ENCODE peak calls at places on chromosomes 11 and 22, in seven cellular contexts. One of them, this sample, is unnamed.

GRCh38 chr22:29782061-29782845 is 15.1 kb downstream of the UQCR10 start:
- DNase-seq in fibroblast of lung: no peak
- DNase-seq in heart right ventricle: peak; percentile 64
- DNase-seq in suprapubic skin: no peak
- DNase-seq in psoas muscle: peak; percentile 78
- DNase-seq in PC-9: peak; percentile 61
- DNase-seq in Peyer's patch: peak; percentile 71
- DNase-seq in this sample: peak; percentile 66

GRCh38 chr11:2521081-2521480 is 76.3 kb downstream of the KCNQ1 start:
- DNase-seq in psoas muscle: peak; percentile 33
- DNase-seq in fibroblast of lung: no peak
- DNase-seq in Peyer's patch: peak; percentile 37
- DNase-seq in heart right ventricle: peak; percentile 12
- DNase-seq in suprapubic skin: peak; percentile 46
- DNase-seq in PC-9: no peak
- DNase-seq in this sample: no peak

GRCh38 chr11:66008095-66008467 is 3.7 kb upstream of the CST6 start:
- DNase-seq in psoas muscle: no peak
- DNase-seq in suprapubic skin: no peak
- DNase-seq in Peyer's patch: no peak
- DNase-seq in fibroblast of lung: no peak
- DNase-seq in PC-9: no peak
- DNase-seq in heart right ventricle: no peak
- DNase-seq in this sample: no peak

GRCh38 chr11:117877120-117877784 is 794 bp upstream of the FXYD6 start:
- DNase-seq in psoas muscle: no peak
- DNase-seq in suprapubic skin: no peak
- DNase-seq in fibroblast of lung: peak; percentile 60
- DNase-seq in Peyer's patch: no peak
- DNase-seq in PC-9: no peak
- DNase-seq in heart right ventricle: no peak
- DNase-seq in this sample: no peak

GRCh38 chr11:118658372-118659313 is 20.8 kb downstream of the TREH start:
- DNase-seq in Peyer's patch: no peak
- DNase-seq in PC-9: no peak
- DNase-seq in heart right ventricle: no peak
- DNase-seq in suprapubic skin: no peak
- DNase-seq in psoas muscle: no peak
- DNase-seq in fibroblast of lung: peak; percentile 21
- DNase-seq in this sample: no peak

GRCh38 chr11:12261551-12261950 is 115.8 kb upstream of the PARVA start:
- DNase-seq in suprapubic skin: no peak
- DNase-seq in fibroblast of lung: no peak
- DNase-seq in heart right ventricle: no peak
- DNase-seq in PC-9: no peak
- DNase-seq in psoas muscle: no peak
- DNase-seq in Peyer's patch: no peak
- DNase-seq in this sample: no peak

GRCh38 chr11:122656073-122656630 is 630 bp downstream of the UBASH3B start:
- DNase-seq in heart right ventricle: peak; percentile 49
- DNase-seq in PC-9: peak; percentile 35
- DNase-seq in psoas muscle: peak; percentile 67
- DNase-seq in Peyer's patch: peak; percentile 64
- DNase-seq in fibroblast of lung: peak; percentile 60
- DNase-seq in suprapubic skin: peak; percentile 68
- DNase-seq in this sample: peak; percentile 82

GRCh38 chr11:47616726-47617416 is 22.7 kb upstream of the C1QTNF4 start:
- DNase-seq in PC-9: no peak
- DNase-seq in fibroblast of lung: peak; percentile 90
- DNase-seq in suprapubic skin: no peak
- DNase-seq in psoas muscle: no peak
- DNase-seq in heart right ventricle: no peak
- DNase-seq in Peyer's patch: peak; percentile 54
- DNase-seq in this sample: no peak

GRCh38 chr11:69967484-69967883 is 110.6 kb upstream of the ANO1 start:
- DNase-seq in heart right ventricle: no peak
- DNase-seq in Peyer's patch: no peak
- DNase-seq in suprapubic skin: no peak
- DNase-seq in fibroblast of lung: no peak
- DNase-seq in PC-9: peak; percentile 72
- DNase-seq in psoas muscle: no peak
- DNase-seq in this sample: no peak

GRCh38 chr11:37378989-37379388 is 781.0 kb upstream of the RAG2 start:
- DNase-seq in PC-9: no peak
- DNase-seq in suprapubic skin: no peak
- DNase-seq in psoas muscle: no peak
- DNase-seq in heart right ventricle: no peak
- DNase-seq in Peyer's patch: no peak
- DNase-seq in fibroblast of lung: no peak
- DNase-seq in this sample: no peak

GRCh38 chr11:107756553-107756952 is 44.7 kb upstream of the SLN start:
- DNase-seq in suprapubic skin: no peak
- DNase-seq in PC-9: no peak
- DNase-seq in fibroblast of lung: no peak
- DNase-seq in psoas muscle: no peak
- DNase-seq in heart right ventricle: no peak
- DNase-seq in Peyer's patch: no peak
- DNase-seq in this sample: no peak

GRCh38 chr11:9990221-9990973 is 303.6 kb downstream of the SBF2 start:
- DNase-seq in psoas muscle: no peak
- DNase-seq in fibroblast of lung: peak; percentile 62
- DNase-seq in Peyer's patch: no peak
- DNase-seq in heart right ventricle: no peak
- DNase-seq in suprapubic skin: no peak
- DNase-seq in PC-9: no peak
- DNase-seq in this sample: no peak

GRCh38 chr11:67564230-67564629 is 19.4 kb upstream of the GSTP1 start:
- DNase-seq in psoas muscle: no peak
- DNase-seq in heart right ventricle: no peak
- DNase-seq in suprapubic skin: no peak
- DNase-seq in PC-9: peak; percentile 64
- DNase-seq in Peyer's patch: no peak
- DNase-seq in fibroblast of lung: no peak
- DNase-seq in this sample: no peak

GRCh38 chr22:41567452-41567768 is 6.6 kb downstream of the CSDC2 start:
- DNase-seq in suprapubic skin: no peak
- DNase-seq in Peyer's patch: no peak
- DNase-seq in psoas muscle: no peak
- DNase-seq in heart right ventricle: no peak
- DNase-seq in fibroblast of lung: no peak
- DNase-seq in PC-9: no peak
- DNase-seq in this sample: no peak

GRCh38 chr11:11028017-11028692 is 170.3 kb upstream of the ZBED5 start:
- DNase-seq in PC-9: no peak
- DNase-seq in Peyer's patch: peak; percentile 88
- DNase-seq in suprapubic skin: peak; percentile 71
- DNase-seq in psoas muscle: peak; percentile 83
- DNase-seq in heart right ventricle: peak; percentile 68
- DNase-seq in fibroblast of lung: peak; percentile 50
- DNase-seq in this sample: peak; percentile 83

GRCh38 chr11:36363361-36364272 is 67.5 kb downstream of the PRR5L start:
- DNase-seq in heart right ventricle: no peak
- DNase-seq in PC-9: peak; percentile 73
- DNase-seq in suprapubic skin: no peak
- DNase-seq in Peyer's patch: peak; percentile 58
- DNase-seq in psoas muscle: no peak
- DNase-seq in fibroblast of lung: no peak
- DNase-seq in this sample: no peak

DNA sequence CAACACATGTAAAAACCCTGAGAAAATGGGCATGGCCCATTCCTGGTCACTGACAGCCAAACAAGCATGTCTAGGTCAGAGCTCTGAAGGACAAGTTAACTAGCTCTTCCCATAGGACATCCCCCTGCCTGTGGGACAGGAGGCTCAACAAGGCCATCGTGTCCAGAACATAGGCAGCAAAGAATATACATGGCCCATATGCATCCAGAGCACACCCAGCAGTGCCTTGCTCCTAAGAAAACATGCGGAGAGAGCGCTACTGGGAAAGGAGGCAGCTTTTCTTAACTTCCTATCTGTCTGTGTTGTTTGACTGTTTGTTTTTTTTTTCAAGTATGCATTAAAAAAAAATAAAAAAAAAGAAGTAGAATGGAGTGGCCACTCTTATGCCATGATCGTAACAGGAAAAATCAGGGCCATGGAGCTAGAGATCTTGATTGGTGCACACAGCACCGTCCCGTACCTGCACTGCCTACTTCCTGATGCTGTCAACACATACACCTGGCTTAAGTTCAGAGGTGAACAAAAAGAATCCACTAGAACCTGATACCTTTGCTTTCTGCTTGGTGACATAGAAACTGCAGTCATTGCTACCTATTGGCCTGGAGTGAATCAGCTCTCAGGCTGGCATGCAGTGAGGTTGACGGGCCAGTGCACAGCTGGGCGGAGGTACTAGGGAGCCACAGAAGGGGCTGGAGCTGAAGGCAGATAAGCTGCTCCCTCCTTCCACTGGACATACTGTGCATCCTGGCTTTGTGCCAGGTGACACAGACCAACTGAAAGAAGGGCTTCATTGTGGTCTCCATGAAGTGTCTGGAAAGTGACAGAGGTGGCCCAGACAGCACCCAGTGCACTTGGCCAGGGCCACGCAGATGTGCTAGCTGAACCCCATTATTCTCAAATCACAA is 11.9 kb downstream of the UFD1 start:
- DNase-seq in Peyer's patch: no peak
- DNase-seq in suprapubic skin: no peak
- DNase-seq in fibroblast of lung: no peak
- DNase-seq in psoas muscle: no peak
- DNase-seq in heart right ventricle: no peak
- DNase-seq in PC-9: no peak
- DNase-seq in this sample: no peak
- H3K36me3 ChIP-seq in Peyer's patch: peaks cover 96% of the 10 kb centered on the region
- H3K36me3 ChIP-seq in suprapubic skin: peaks cover 90% of the 10 kb centered on the region
- H3K36me3 ChIP-seq in fibroblast of lung: peaks cover 34% of the 10 kb centered on the region
- H3K36me3 ChIP-seq in psoas muscle: peaks cover 25% of the 10 kb centered on the region
- H3K36me3 ChIP-seq in heart right ventricle: peaks cover 100% of the 10 kb centered on the region
- H3K36me3 ChIP-seq in PC-9: no peaks in the 10 kb centered on the region
- H3K36me3 ChIP-seq in this sample: peaks cover 97% of the 10 kb centered on the region

GRCh38 chr11:34351687-34352469 is 5.9 kb downstream of the ABTB2 start:
- DNase-seq in fibroblast of lung: no peak
- DNase-seq in suprapubic skin: no peak
- DNase-seq in Peyer's patch: no peak
- DNase-seq in psoas muscle: no peak
- DNase-seq in heart right ventricle: no peak
- DNase-seq in PC-9: no peak
- DNase-seq in this sample: no peak

GRCh38 chr11:34351051-34351450 is 6.8 kb downstream of the ABTB2 start:
- DNase-seq in fibroblast of lung: no peak
- DNase-seq in Peyer's patch: no peak
- DNase-seq in suprapubic skin: no peak
- DNase-seq in PC-9: no peak
- DNase-seq in heart right ventricle: no peak
- DNase-seq in psoas muscle: no peak
- DNase-seq in this sample: no peak

GRCh38 chr11:34348919-34349318 is 8.9 kb downstream of the ABTB2 start:
- DNase-seq in PC-9: no peak
- DNase-seq in psoas muscle: no peak
- DNase-seq in Peyer's patch: no peak
- DNase-seq in fibroblast of lung: peak; percentile 47
- DNase-seq in suprapubic skin: no peak
- DNase-seq in heart right ventricle: no peak
- DNase-seq in this sample: no peak

GRCh38 chr11:34346551-34346950 is 11.3 kb downstream of the ABTB2 start:
- DNase-seq in Peyer's patch: no peak
- DNase-seq in suprapubic skin: no peak
- DNase-seq in PC-9: peak; percentile 88
- DNase-seq in psoas muscle: no peak
- DNase-seq in heart right ventricle: no peak
- DNase-seq in fibroblast of lung: peak; percentile 16
- DNase-seq in this sample: no peak

DNA sequence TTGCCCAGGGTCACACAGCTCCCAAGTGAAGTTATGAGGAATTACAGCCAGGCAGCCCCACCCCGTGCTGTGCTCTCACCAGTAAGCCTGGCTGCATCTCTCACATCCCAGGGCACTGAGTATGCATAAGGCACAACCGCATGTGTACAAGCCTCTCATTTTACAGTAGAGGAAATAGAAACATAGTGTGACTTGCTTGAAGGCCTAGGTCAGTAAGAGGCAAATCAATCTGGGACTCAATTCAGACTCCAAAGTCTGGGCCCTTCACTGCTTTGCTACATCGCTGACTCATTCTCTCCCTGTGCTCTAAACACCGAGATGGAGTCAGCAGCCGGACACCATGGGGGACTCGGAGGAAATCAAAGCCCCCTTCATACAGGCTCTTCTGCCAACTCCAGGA is 7.9 kb downstream of the ABTB2 start:
- DNase-seq in Peyer's patch: no peak
- DNase-seq in fibroblast of lung: peak; percentile 31
- DNase-seq in PC-9: no peak
- DNase-seq in psoas muscle: no peak
- DNase-seq in suprapubic skin: no peak
- DNase-seq in heart right ventricle: no peak
- DNase-seq in this sample: no peak
- H3K27ac ChIP-seq in Peyer's patch: no peak overlapping the region
- H3K27ac ChIP-seq in fibroblast of lung: no peak overlapping the region
- H3K27ac ChIP-seq in PC-9: no peak overlapping the region
- H3K27ac ChIP-seq in psoas muscle: peak overlapping the region; percentile 83
- H3K27ac ChIP-seq in suprapubic skin: no peak overlapping the region
- H3K27ac ChIP-seq in heart right ventricle: no peak overlapping the region
- H3K27ac ChIP-seq in this sample: no peak overlapping the region

GRCh38 chr22:46833228-46833627 is 70.8 kb downstream of the TBC1D22A start:
- DNase-seq in psoas muscle: no peak
- DNase-seq in fibroblast of lung: no peak
- DNase-seq in Peyer's patch: no peak
- DNase-seq in suprapubic skin: no peak
- DNase-seq in heart right ventricle: no peak
- DNase-seq in PC-9: no peak
- DNase-seq in this sample: no peak
- TF ChIP-seq CTCF in psoas muscle: no peak
- TF ChIP-seq CTCF in fibroblast of lung: peak; percentile 35
- TF ChIP-seq CTCF in Peyer's patch: no peak
- TF ChIP-seq CTCF in suprapubic skin: no peak
- TF ChIP-seq CTCF in heart right ventricle: peak; percentile 36
- TF ChIP-seq CTCF in PC-9: peak; percentile 31
- TF ChIP-seq CTCF in this sample: no peak

DNA sequence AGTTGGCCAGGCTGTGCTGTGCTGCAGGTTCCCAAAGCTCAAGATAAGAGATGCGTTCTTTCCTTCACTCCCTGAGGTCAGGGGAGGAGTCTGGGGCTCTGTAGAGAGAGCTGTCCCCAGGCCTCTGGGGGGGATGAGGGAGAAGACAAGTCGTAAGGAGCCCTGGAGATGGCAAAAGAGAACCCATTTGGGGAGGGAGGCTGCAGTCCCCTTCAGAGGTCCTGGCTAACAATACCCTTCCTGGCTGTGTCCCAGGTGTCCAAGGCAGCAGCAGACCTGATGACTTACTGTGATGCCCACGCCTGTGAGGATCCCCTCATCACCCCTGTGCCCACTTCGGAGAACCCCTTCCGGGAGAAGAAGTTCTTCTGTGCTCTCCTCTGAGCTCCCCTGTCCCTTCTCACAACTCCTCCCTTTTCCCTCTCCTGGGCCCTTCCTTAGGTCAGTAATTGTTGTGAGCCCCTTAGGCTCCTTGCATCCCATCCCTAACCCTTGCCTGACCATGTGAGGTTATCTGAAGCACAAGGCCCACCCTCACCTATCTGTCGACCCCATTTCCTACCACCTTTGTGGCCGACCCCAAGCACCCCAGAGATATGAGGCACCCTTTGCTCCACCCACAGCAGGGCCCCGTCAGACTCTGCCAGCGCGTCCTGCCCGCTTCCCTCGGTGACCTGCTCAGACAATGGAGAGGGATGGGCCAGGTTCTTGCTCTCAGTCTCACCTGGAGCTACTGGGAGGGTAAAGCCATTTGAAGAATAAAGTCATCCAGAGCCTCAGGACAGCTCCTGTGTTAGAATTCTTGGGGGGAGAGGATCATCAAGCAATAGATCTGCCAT is 1.2 kb downstream of the GNG3 start:
- DNase-seq in fibroblast of lung: no peak
- DNase-seq in suprapubic skin: peak; percentile 78
- DNase-seq in psoas muscle: no peak
- DNase-seq in PC-9: peak; percentile 45
- DNase-seq in heart right ventricle: no peak
- DNase-seq in Peyer's patch: peak; percentile 66
- DNase-seq in this sample: peak; percentile 74
- H3K36me3 ChIP-seq in fibroblast of lung: peaks cover 13% of the 10 kb centered on the region
- H3K36me3 ChIP-seq in suprapubic skin: peaks cover 30% of the 10 kb centered on the region
- H3K36me3 ChIP-seq in psoas muscle: no peaks in the 10 kb centered on the region
- H3K36me3 ChIP-seq in PC-9: peaks cover 13% of the 10 kb centered on the region
- H3K36me3 ChIP-seq in heart right ventricle: peaks cover 32% of the 10 kb centered on the region
- H3K36me3 ChIP-seq in Peyer's patch: peaks cover 32% of the 10 kb centered on the region
- H3K36me3 ChIP-seq in this sample: peaks cover 32% of the 10 kb centered on the region

This sample was measured in upper lobe of right lung.